ENCODE peak calls at places on chromosomes 2 and 18, in six cellular contexts. X is dorsolateral prefrontal cortex, L is prostate gland, K is astrocyte of the spinal cord, G is cardiac muscle cell, Y is choroid plexus epithelial cell. W is an unnamed sample.

GRCh38 chr2:4588606-4589005 is 885.2 kb downstream of the DCDC2C start:
- DNase-seq in X (no peak), L (no peak), K (no peak), G (no peak), Y (peak), W (no peak)

GRCh38 chr2:86793752-86794151 is 3.0 kb upstream of the CD8A start:
- DNase-seq in X (no peak), L (no peak), K (no peak), G (no peak), Y (no peak), W (no peak)

GRCh38 chr2:203484266-203485112 is 50.6 kb downstream of the RAPH1 start:
- DNase-seq in X (no peak), L (peak), K (no peak), G (peak), Y (peak), W (no peak)

GRCh38 chr2:1632006-1632348 is 112.3 kb downstream of the PXDN start:
- DNase-seq in X (no peak), L (peak), K (peak), G (no peak), Y (peak), W (no peak)

GRCh38 chr18:69330345-69330744 is 70.3 kb upstream of the DOK6 start:
- DNase-seq in X (no peak), L (no peak), K (no peak), G (no peak), Y (no peak), W (no peak)

GRCh38 chr18:31643003-31643402 is 41.4 kb downstream of the B4GALT6 start:
- DNase-seq in X (no peak), L (no peak), K (no peak), G (peak), Y (peak), W (no peak)

GRCh38 chr2:73089270-73090030 is 17.9 kb upstream of the SFXN5 start:
- DNase-seq in X (no peak), L (no peak), K (peak), G (peak), Y (peak), W (no peak)

GRCh38 chr2:53130441-53130943 is 637.1 kb upstream of the CHAC2 start:
- DNase-seq in X (no peak), L (no peak), K (peak), G (peak), Y (peak), W (no peak)

GRCh38 chr2:142914507-142915313 is 37.2 kb downstream of the KYNU start:
- DNase-seq in X (no peak), L (no peak), K (no peak), G (no peak), Y (no peak), W (no peak)

GRCh38 chr18:54945726-54946125 is 13.5 kb downstream of the CCDC68 start:
- DNase-seq in X (no peak), L (no peak), K (no peak), G (peak), Y (peak), W (no peak)

GRCh38 chr2:226715347-226715990 is 84.2 kb downstream of the IRS1 start:
- DNase-seq in X (no peak), L (no peak), K (no peak), G (no peak), Y (no peak), W (no peak)

GRCh38 chr2:172181840-172182239 is 79.1 kb upstream of the DLX2 start:
- DNase-seq in X (no peak), L (no peak), K (no peak), G (peak), Y (peak), W (no peak)

GRCh38 chr18:46401486-46402115 is 255.4 kb downstream of the LOXHD1 start:
- DNase-seq in X (no peak), L (no peak), K (no peak), G (no peak), Y (peak), W (no peak)

GRCh38 chr18:37261988-37262387 is 303.6 kb downstream of the CELF4 start:
- DNase-seq in X (peak), L (no peak), K (no peak), G (no peak), Y (no peak), W (no peak)

GRCh38 chr2:48126180-48126579 is 219.9 kb upstream of the FBXO11 start:
- DNase-seq in X (no peak), L (no peak), K (no peak), G (peak), Y (peak), W (no peak)

GRCh38 chr2:217804786-217805678 is 197.8 kb downstream of the TNS1 start:
- DNase-seq in X (no peak), L (no peak), K (no peak), G (no peak), Y (peak), W (no peak)

GRCh38 chr18:30358545-30358944 is 684.0 kb downstream of the DSC3 start:
- DNase-seq in X (no peak), L (no peak), K (peak), G (peak), Y (peak), W (no peak)

GRCh38 chr18:52439457-52439856 is 99.5 kb downstream of the DCC start:
- DNase-seq in X (no peak), L (no peak), K (no peak), G (no peak), Y (no peak), W (no peak)

GRCh38 chr2:241010531-241011295 is 12.3 kb downstream of the SNED1 start:
- DNase-seq in X (no peak), L (peak), K (no peak), G (no peak), Y (no peak), W (peak)

GRCh38 chr2:241007880-241008710 is 9.7 kb downstream of the SNED1 start:
- DNase-seq in X (peak), L (peak), K (no peak), G (no peak), Y (no peak), W (peak)

GRCh38 chr2:241008711-241009121 is 10.3 kb downstream of the SNED1 start:
- DNase-seq in X (no peak), L (peak), K (no peak), G (no peak), Y (no peak), W (no peak)

GRCh38 chr2:241009601-241010530 is 11.4 kb downstream of the SNED1 start:
- DNase-seq in X (no peak), L (peak), K (peak), G (peak), Y (peak), W (peak)

GRCh38 chr2:241009191-241009590 is 10.8 kb downstream of the SNED1 start:
- DNase-seq in X (no peak), L (peak), K (no peak), G (no peak), Y (no peak), W (no peak)
- H3K4me3 ChIP-seq in X (no peak), L (no peak), K (no peak), G (no peak), Y (no peak), W (no peak)

GRCh38 chr2:190342601-190343000 is 788 bp upstream of the INPP1 start:
- DNase-seq in X (no peak), L (no peak), K (peak), G (no peak), Y (peak), W (no peak)
- H3K4me3 ChIP-seq in X (peak), L (no peak), K (no peak), G (no peak), Y (no peak), W (no peak)

GRCh38 chr2:39127973-39128372 is 7.1 kb upstream of the SOS1 start:
- DNase-seq in X (no peak), L (no peak), K (no peak), G (peak), Y (no peak), W (no peak)
- H3K4me3 ChIP-seq in X (no peak), L (no peak), K (no peak), G (no peak), Y (no peak), W (no peak)

GRCh38 chr2:241809383-241810303 is 650 bp downstream of the NEU4 start:
- DNase-seq in X (no peak), L (no peak), K (no peak), G (no peak), Y (no peak), W (no peak)
- H3K4me3 ChIP-seq in X (no peak), L (no peak), K (no peak), G (no peak), Y (no peak), W (no peak)

DNA sequence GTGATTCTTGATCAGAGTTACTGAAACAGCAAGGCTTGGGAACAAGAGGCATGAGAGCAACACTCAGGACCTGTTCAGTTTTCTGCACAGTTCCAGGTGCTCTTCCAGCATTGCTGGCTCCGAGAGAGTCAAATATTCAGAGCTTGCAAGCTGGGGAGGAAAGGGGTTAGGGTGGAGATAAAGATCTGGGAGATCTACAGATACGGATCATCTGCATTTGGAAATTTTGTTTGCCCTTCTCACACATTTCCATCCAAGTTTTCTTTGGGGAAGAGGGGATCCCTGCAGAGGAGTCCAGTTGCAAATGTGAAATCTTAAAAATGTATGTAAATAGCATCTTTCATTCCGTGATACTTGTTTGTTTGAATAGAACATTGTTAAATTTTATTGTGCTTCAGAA is 108.2 kb downstream of the NEDD4L start:
- DNase-seq in X (no peak), L (no peak), K (no peak), G (no peak), Y (no peak), W (no peak)
- H3K4me3 ChIP-seq in X (no peak), L (peak), K (no peak), G (no peak), Y (no peak), W (no peak)

DNA sequence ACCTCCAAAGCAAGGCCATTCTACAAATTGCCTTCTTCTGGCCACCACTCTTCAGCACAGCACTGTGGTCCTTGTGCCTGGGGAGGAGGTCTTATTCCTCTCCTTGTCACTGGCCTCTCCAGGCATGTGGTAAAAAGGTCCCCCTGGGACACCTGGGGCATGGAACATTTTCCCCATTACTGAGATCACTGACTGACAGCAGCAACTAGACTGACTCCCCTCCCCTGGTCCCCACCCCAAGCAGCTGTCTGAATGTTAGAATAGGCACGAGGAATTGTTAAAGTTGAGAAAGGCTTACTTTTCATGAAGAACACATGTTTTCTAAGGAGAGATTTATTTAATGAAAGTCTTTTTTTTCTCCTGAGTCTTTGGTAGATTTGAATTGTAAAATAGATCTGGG is 39.5 kb upstream of the RTN4 start:
- DNase-seq in X (no peak), L (no peak), K (no peak), G (no peak), Y (no peak), W (no peak)
- H3K4me3 ChIP-seq in X (no peak), L (no peak), K (no peak), G (no peak), Y (no peak), W (no peak)

GRCh38 chr2:190812506-190813294 is 67.9 kb upstream of the GLS start:
- DNase-seq in X (no peak), L (no peak), K (no peak), G (peak), Y (peak), W (no peak)
- H3K4me3 ChIP-seq in X (no peak), L (no peak), K (no peak), G (no peak), Y (no peak), W (no peak)